ENCODE peak calls at places on chromosome 5, in four cellular contexts. E is foreskin fibroblast, A is NCI-H1436, R is NCI-H1092. O is an unnamed sample.

GRCh38 chr5:55232194-55232984 is 1.0 kb downstream of the CCNO start:
- DNase-seq in E (peak), R (peak), A (no peak), O (peak)

GRCh38 chr5:36246011-36246410 is 4.3 kb upstream of the NADK2 start:
- DNase-seq in A (no peak), R (no peak), E (no peak), O (no peak)

GRCh38 chr5:10825897-10826644 is 65.0 kb upstream of the DAP start:
- DNase-seq in E (no peak), R (no peak), A (no peak), O (no peak)

GRCh38 chr5:90201923-90202322 is 207.6 kb downstream of the CETN3 start:
- DNase-seq in E (peak), R (peak), A (no peak), O (peak)

GRCh38 chr5:40442346-40442745 is 237.4 kb upstream of the PTGER4 start:
- DNase-seq in R (no peak), E (peak), A (no peak), O (no peak)

GRCh38 chr5:51156838-51157237 is 226.4 kb upstream of the ISL1 start:
- DNase-seq in R (no peak), E (no peak), A (no peak), O (no peak)

GRCh38 chr5:130571076-130571475 is 594.0 kb downstream of the HINT1 start:
- DNase-seq in R (no peak), E (peak), A (no peak), O (peak)

GRCh38 chr5:22541037-22541436 is 312.1 kb downstream of the CDH12 start:
- DNase-seq in R (peak), E (no peak), A (peak), O (no peak)

GRCh38 chr5:60649288-60649917 is 50.6 kb downstream of the DEPDC1B start:
- DNase-seq in A (no peak), R (no peak), E (peak), O (peak)

GRCh38 chr5:17070646-17071045 is 134.6 kb upstream of the MYO10 start:
- DNase-seq in E (no peak), A (no peak), R (no peak), O (no peak)

GRCh38 chr5:4722886-4723285 is 417.2 kb upstream of the ADAMTS16 start:
- DNase-seq in A (no peak), R (no peak), E (no peak), O (no peak)

GRCh38 chr5:38465045-38465444 is 91.4 kb downstream of the LIFR start:
- DNase-seq in A (peak), E (peak), R (no peak), O (no peak)

GRCh38 chr5:138663561-138663960 is 88.4 kb upstream of the HSPA9 start:
- DNase-seq in A (no peak), R (no peak), E (no peak), O (no peak)

GRCh38 chr5:9149988-9150387 is 395.9 kb downstream of the SEMA5A start:
- DNase-seq in R (no peak), E (peak), A (no peak), O (peak)

GRCh38 chr5:6043491-6044310 is 334.6 kb downstream of the MED10 start:
- DNase-seq in E (no peak), R (no peak), A (no peak), O (no peak)